ENCODE peak calls at places on chromosomes 2 and 18, in four cellular contexts. J, A, Y and H are unnamed samples. For H3K36me3, the result is how much of the 10 kb centered on the place peaks cover.

GRCh38 chr18:61764381-61764780 is 128.4 kb downstream of the RNF152 start:
- DNase-seq in A (no peak), J (no peak), Y (no peak), H (no peak)

GRCh38 chr2:105809099-105809473 is 64.4 kb downstream of the NCK2 start:
- DNase-seq in J (no peak), Y (no peak), A (no peak), H (no peak)

GRCh38 chr2:37827911-37828411 is 97.1 kb upstream of the RMDN2 start:
- DNase-seq in Y (no peak), A (no peak), J (no peak), H (no peak)

GRCh38 chr2:16186661-16187516 is 246.5 kb downstream of the MYCN start:
- DNase-seq in Y (no peak), A (no peak), J (no peak), H (no peak)

GRCh38 chr2:96701636-96702035 is 38.2 kb downstream of the LMAN2L start:
- DNase-seq in Y (no peak), J (no peak), A (no peak), H (no peak)

GRCh38 chr18:33581816-33582215 is 3.8 kb downstream of the ASXL3 start:
- DNase-seq in A (no peak), J (no peak), Y (no peak), H (no peak)

GRCh38 chr2:56248965-56249742 is 65.4 kb downstream of the CCDC85A start:
- DNase-seq in J (no peak), A (no peak), Y (no peak), H (no peak)

GRCh38 chr2:234292205-234292954 is 204.5 kb downstream of the ARL4C start:
- DNase-seq in Y (peak), J (peak), A (no peak), H (no peak)

GRCh38 chr2:98897746-98898145 is 38.3 kb downstream of the CRACDL start:
- DNase-seq in A (no peak), J (no peak), Y (peak), H (peak)

GRCh38 chr2:144082327-144082726 is 437.6 kb downstream of the ZEB2 start:
- DNase-seq in Y (no peak), J (no peak), A (no peak), H (no peak)
- H3K27ac ChIP-seq in Y (no peak), J (no peak), A (no peak), H (no peak)

GRCh38 chr2:232861353-232861752 is 8.7 kb upstream of the SNORC start:
- DNase-seq in Y (no peak), J (no peak), A (no peak), H (no peak)
- TF ChIP-seq CTCF in Y (no peak), J (no peak), A (no peak), H (no peak)

GRCh38 chr18:72922895-72923294 is 55.1 kb upstream of the NETO1 start:
- DNase-seq in A (no peak), Y (no peak), J (no peak), H (no peak)
- H3K36me3 ChIP-seq in A (under half), Y (under half), J (under half), H (under half)

GRCh38 chr2:43333656-43334144 is 107.3 kb upstream of the ZFP36L2 start:
- DNase-seq in Y (no peak), A (no peak), J (no peak), H (no peak)
- H3K27ac ChIP-seq in Y (peak), A (no peak), J (no peak), H (peak)

DNA sequence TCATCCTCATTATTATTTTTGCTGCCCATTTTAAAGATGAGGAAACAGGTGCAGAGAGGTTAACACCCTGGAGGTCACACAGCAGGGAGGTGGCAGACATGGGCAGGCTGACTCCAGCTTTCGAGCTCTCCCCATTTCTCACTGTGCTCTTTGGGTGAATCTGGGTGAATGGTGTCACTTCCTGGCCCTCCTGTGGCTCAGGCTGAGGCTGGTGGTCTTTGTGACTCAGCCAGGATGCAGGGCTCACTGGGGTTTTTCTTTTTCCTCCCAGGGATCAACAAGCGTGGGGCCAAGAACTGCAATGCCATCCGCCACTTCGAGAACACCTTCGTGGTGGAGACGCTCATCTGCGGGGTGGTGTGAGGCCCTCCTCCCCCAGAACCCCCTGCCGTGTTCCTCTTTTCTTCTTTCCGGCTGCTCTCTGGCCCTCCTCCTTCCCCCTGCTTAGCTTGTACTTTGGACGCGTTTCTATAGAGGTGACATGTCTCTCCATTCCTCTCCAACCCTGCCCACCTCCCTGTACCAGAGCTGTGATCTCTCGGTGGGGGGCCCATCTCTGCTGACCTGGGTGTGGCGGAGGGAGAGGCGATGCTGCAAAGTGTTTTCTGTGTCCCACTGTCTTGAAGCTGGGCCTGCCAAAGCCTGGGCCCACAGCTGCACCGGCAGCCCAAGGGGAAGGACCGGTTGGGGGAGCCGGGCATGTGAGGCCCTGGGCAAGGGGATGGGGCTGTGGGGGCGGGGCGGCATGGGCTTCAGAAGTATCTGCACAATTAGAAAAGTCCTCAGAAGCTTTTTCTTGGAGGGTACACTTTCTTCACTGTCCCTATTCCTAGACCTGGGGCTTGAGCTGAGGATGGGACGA is 13.2 kb downstream of the ITM2C start:
- DNase-seq in Y (peak), J (no peak), A (no peak), H (peak)
- TF ChIP-seq CTCF in Y (no peak), J (no peak), A (no peak), H (no peak)

DNA sequence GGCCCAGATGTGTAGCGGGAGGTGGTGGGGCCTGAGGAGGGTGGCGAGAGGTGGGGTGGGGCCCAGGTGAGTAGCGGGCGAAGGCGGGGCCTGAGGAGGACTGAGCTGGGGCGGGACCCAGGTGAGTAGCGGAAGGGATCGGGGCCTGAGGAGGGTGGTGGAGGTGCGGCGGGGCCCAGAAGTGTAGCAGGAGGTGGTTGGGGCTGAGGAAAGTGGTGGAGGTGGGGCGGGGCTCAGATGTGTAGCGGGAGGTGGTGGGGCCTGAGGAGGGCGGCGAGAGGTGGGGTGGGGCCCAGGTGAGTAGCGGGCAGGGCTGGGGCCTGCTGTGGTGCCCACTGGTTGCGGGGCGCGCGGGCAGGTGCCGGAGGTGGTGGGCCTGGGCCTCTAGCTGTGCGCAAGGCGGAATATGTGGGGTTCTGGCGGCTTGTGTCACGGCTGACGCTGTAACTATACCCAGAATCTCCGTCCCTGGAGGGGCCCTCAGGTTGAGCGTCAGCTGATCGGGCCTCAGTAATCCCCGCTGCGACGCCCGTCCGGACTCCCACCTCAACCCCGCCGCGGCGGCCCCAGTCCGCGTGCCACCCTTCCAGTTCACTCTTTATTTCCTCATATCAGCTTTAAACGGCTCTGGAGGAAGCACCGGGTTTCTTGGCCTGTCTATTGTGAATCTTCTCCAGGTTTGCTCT is 866 bp upstream of the SF3B6 start:
- DNase-seq in Y (no peak), A (no peak), J (peak), H (no peak)
- H3K36me3 ChIP-seq in Y (under half), A (under half), J (under half), H (under half)

GRCh38 chr2:136135924-136136906 is 18.3 kb upstream of the CXCR4 start:
- DNase-seq in Y (peak), A (no peak), J (peak), H (peak)
- H3K27ac ChIP-seq in Y (peak), A (no peak), J (peak), H (peak)

DNA sequence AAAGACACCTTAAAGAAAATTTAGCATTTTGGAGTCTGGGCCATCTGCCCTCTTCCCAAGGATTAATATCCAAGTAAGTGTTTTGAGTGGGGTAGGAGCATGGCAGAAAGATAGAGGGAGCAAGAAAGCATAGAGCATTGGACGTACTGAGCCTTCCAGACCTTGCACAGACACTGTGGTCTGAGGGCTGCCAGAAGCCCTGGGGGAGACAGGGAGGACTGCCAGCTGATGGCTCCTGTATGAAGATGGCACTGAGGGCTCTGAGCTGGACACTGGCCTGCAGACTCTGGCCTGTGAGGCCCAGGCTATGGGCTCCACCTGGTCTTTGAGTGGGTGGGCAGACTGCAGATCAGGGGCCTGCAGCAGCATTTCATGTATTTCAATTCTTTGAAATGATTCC is 2.9 kb upstream of the PKDCC start:
- DNase-seq in J (no peak), A (no peak), Y (no peak), H (no peak)
- TF ChIP-seq CTCF in J (no peak), A (no peak), Y (no peak), H (no peak)

DNA sequence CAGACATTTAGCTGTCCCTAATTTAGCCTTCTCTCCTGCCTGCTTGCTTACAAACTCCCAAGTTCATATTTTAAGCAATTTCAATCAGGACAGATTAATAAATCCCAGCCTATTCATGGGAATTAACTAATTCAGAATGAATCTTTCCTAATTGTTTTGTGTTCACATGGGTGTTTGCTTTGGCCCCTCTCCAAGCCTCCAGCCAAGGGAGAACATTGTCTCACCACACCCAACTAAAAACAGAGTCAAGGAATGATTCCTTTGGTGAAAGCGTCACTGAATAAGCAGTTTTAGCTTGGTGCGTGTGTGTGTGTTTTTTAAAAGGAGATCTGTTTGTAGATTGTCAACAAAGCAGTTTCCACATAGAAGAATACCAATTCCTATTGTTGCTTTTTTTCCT is 43.0 kb upstream of the DSG1 start:
- DNase-seq in A (no peak), Y (peak), J (no peak), H (no peak)
- H3K36me3 ChIP-seq in A (under half), Y (under half), J (under half), H (under half)

DNA sequence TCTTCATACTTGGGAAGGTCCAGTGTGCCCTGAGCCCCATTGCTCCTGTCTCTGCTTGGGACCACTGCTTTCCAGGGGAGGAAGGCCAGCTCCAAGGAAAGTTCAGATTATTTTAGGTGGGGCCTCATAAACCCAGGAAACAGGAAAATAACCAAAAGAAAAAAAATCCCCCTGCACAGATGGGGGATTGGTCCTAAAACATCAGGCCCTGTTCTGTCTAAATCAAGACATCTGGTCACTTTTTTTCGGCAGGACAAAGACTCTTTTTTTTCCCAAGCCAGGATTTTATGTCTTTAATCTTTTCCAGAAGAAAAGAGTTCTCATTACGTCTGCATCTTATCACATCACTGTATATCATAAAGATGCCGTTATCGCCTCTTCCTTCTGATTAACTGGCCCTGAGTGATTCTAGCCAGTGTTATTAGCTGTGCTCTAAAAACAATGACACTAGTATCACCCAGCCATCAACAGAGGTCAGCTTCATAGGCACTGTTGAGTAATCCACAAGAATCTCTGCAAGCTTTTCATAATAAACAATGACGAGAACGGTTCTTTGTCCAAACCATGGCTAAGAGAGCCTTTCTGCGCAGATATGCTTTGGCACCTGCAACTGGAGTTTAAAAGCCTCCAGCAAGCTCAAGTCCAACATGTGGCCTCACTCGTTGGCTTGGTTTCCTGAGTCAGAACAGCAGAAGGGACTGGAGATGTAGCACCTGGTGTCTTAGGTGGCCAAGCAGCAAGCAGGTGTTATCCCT is 138.2 kb downstream of the VAPA start:
- DNase-seq in J (no peak), A (no peak), Y (peak), H (no peak)
- H3K27ac ChIP-seq in J (no peak), A (no peak), Y (peak), H (no peak)